ENCODE peak calls at places on chromosomes 4 and X, in ten cellular contexts. F, P, S, N, A, Y, B, R, D and X are unnamed samples.

GRCh38 chr4:147683172-147683571 is 791 bp downstream of the PRMT9 start:
- DNase-seq in P (no peak), Y (no peak), R (no peak), A (no peak), F (peak), S (peak), D (peak), B (no peak), N (no peak), X (no peak)

GRCh38 chr4:60865238-60865637 is 334.9 kb upstream of the ADGRL3 start:
- DNase-seq in P (peak), S (peak), A (peak), Y (no peak), D (no peak), B (no peak), R (no peak), N (no peak), F (no peak), X (no peak)

GRCh38 chrX:111881715-111882114 is 5.7 kb downstream of the TRPC5OS start:
- DNase-seq in S (no peak), D (no peak), F (no peak), Y (no peak), B (no peak), A (no peak), N (no peak), P (no peak), R (no peak), X (no peak)

GRCh38 chr4:75683482-75684155 is 10.4 kb upstream of the G3BP2 start:
- DNase-seq in S (no peak), N (no peak), B (no peak), D (no peak), R (no peak), Y (no peak), A (no peak), F (no peak), P (no peak), X (no peak)

GRCh38 chr4:185346975-185347601 is 48.6 kb downstream of the LRP2BP start:
- DNase-seq in D (no peak), S (peak), F (no peak), A (no peak), P (no peak), B (no peak), N (no peak), Y (no peak), R (no peak), X (no peak)

GRCh38 chr4:4560136-4560535 is 18.3 kb upstream of the STX18 start:
- DNase-seq in D (no peak), F (no peak), S (no peak), N (no peak), P (no peak), Y (no peak), B (no peak), A (no peak), R (no peak), X (no peak)

GRCh38 chr4:140851032-140851636 is 94.9 kb upstream of the TBC1D9 start:
- DNase-seq in A (peak), N (no peak), S (peak), F (peak), Y (no peak), R (no peak), P (peak), D (no peak), B (no peak), X (peak)

GRCh38 chr4:101074326-101074725 is 273.0 kb downstream of the PPP3CA start:
- DNase-seq in D (no peak), Y (no peak), N (no peak), B (no peak), P (no peak), A (no peak), S (no peak), F (no peak), R (no peak), X (no peak)

GRCh38 chr4:155930330-155930729 is 23.3 kb downstream of the CTSO start:
- DNase-seq in R (no peak), A (no peak), S (no peak), N (no peak), Y (no peak), D (no peak), B (no peak), F (no peak), P (no peak), X (no peak)

GRCh38 chr4:10129196-10130185 is 12.9 kb upstream of the WDR1 start:
- DNase-seq in F (no peak), R (no peak), P (no peak), N (no peak), Y (no peak), A (no peak), B (no peak), D (no peak), S (no peak), X (no peak)